ENCODE peak calls at places on chromosome 5, in eight cellular contexts. J, S, A, K, M, U, B and F are unnamed samples.

GRCh38 chr5:126562823-126563222 is 32.2 kb downstream of the ALDH7A1 start:
- DNase-seq in K (no peak), B (no peak), M (no peak), A (no peak), U (no peak), J (no peak), S (no peak), F (no peak)

GRCh38 chr5:1480217-1480616 is 35.0 kb upstream of the SLC6A3 start:
- DNase-seq in J (no peak), M (peak), B (no peak), S (no peak), A (peak), U (no peak), K (peak), F (peak)

GRCh38 chr5:35672995-35673394 is 55.3 kb downstream of the SPEF2 start:
- DNase-seq in U (no peak), B (no peak), J (no peak), A (no peak), S (no peak), K (no peak), M (no peak), F (no peak)

GRCh38 chr5:92674322-92674721 is 906.7 kb downstream of the NR2F1-AS1 start:
- DNase-seq in M (no peak), A (no peak), J (no peak), S (no peak), K (no peak), B (peak), U (peak), F (no peak)

GRCh38 chr5:150661821-150662596 is 958 bp downstream of the MYOZ3 start:
- DNase-seq in M (no peak), S (no peak), B (no peak), A (no peak), J (no peak), K (no peak), U (no peak), F (no peak)

GRCh38 chr5:56580864-56581263 is 234.5 kb upstream of the MAP3K1 start:
- DNase-seq in S (no peak), J (no peak), B (no peak), M (no peak), A (no peak), K (no peak), U (no peak), F (no peak)

GRCh38 chr5:179613460-179614071 is 9.9 kb downstream of the HNRNPH1 start:
- DNase-seq in B (peak), M (no peak), J (no peak), U (no peak), S (peak), A (no peak), K (no peak), F (no peak)

GRCh38 chr5:96781031-96781733 is 26.6 kb downstream of the ERAP1 start:
- DNase-seq in A (no peak), B (no peak), M (peak), J (no peak), S (peak), U (no peak), K (no peak), F (peak)

GRCh38 chr5:16913187-16913839 is 22.8 kb downstream of the MYO10 start:
- DNase-seq in K (no peak), U (no peak), M (no peak), B (no peak), A (no peak), J (no peak), S (no peak), F (no peak)

GRCh38 chr5:155313518-155313917 is 300.0 kb downstream of the KIF4B start:
- DNase-seq in S (no peak), A (no peak), M (no peak), J (no peak), B (no peak), K (no peak), U (no peak), F (no peak)

GRCh38 chr5:169299146-169299545 is 1.8 kb downstream of the SLIT3 start:
- DNase-seq in A (no peak), K (peak), S (peak), J (no peak), U (no peak), M (no peak), B (no peak), F (no peak)

GRCh38 chr5:1297243-1297642 is 2.4 kb upstream of the TERT start:
- DNase-seq in M (no peak), S (no peak), A (no peak), J (no peak), B (no peak), U (no peak), K (no peak), F (no peak)

GRCh38 chr5:36878421-36879088 is 2.0 kb downstream of the NIPBL start:
- DNase-seq in M (peak), A (no peak), S (no peak), U (peak), B (peak), K (no peak), J (no peak), F (peak)